ENCODE peak calls at places on chromosomes 6 and 20, in six cellular contexts. S is fibroblast of pulmonary artery, A is HFF-Myc, P is tibial artery, L is K562, Y is IMR-90. M is an unnamed sample.

GRCh38 chr6:154928325-154928922 is 66.7 kb upstream of the TIAM2 start:
- DNase-seq in A (peak; percentile 59), L (peak; percentile 69), Y (peak; percentile 69), S (peak; percentile 82), P (no peak), M (no peak)

GRCh38 chr20:8798505-8798904 is 270.4 kb upstream of the PLCB4 start:
- DNase-seq in S (peak; percentile 96), L (no peak), P (no peak), Y (no peak), A (no peak), M (peak; percentile 67)

GRCh38 chr20:58718121-58718563 is 25.5 kb downstream of the NPEPL1 start:
- DNase-seq in S (no peak), P (peak; percentile 51), A (no peak), Y (no peak), L (no peak), M (no peak)

GRCh38 chr6:106275692-106276091 is 49.9 kb downstream of the ATG5 start:
- DNase-seq in Y (peak; percentile 71), L (no peak), A (peak; percentile 52), S (no peak), P (no peak), M (no peak)

GRCh38 chr6:6434151-6434550 is 113.7 kb upstream of the F13A1 start:
- DNase-seq in S (no peak), L (no peak), A (no peak), P (no peak), Y (no peak), M (no peak)

GRCh38 chr6:151240861-151241642 is 1.3 kb downstream of the AKAP12 start:
- DNase-seq in P (peak; percentile 84), A (peak; percentile 4), Y (peak; percentile 73), S (peak; percentile 81), L (no peak), M (no peak)

GRCh38 chr6:138688580-138688979 is 85.0 kb upstream of the CCDC28A start:
- DNase-seq in S (no peak), L (no peak), A (no peak), P (no peak), Y (no peak), M (no peak)

GRCh38 chr6:168216741-168217140 is 102.8 kb downstream of the DACT2 start:
- DNase-seq in P (no peak), A (no peak), Y (no peak), S (no peak), L (no peak), M (no peak)

GRCh38 chr20:23094927-23095326 is 8.8 kb upstream of the CD93 start:
- DNase-seq in Y (no peak), A (no peak), P (no peak), S (peak; percentile 73), L (no peak), M (no peak)

GRCh38 chr6:34126419-34126818 is 19.5 kb downstream of the GRM4 start:
- DNase-seq in S (no peak), Y (no peak), P (no peak), A (no peak), L (no peak), M (no peak)

GRCh38 chr6:34125939-34126338 is 19.9 kb downstream of the GRM4 start:
- DNase-seq in A (no peak), S (no peak), P (no peak), Y (no peak), L (no peak), M (no peak)

GRCh38 chr6:34115396-34116314 is 30.2 kb downstream of the GRM4 start:
- DNase-seq in A (no peak), S (peak; percentile 27), P (no peak), L (peak; percentile 79), Y (peak; percentile 10), M (no peak)

GRCh38 chr6:34120953-34121675 is 24.8 kb downstream of the GRM4 start:
- DNase-seq in P (no peak), Y (no peak), S (no peak), A (no peak), L (no peak), M (no peak)
- TF ChIP-seq CTCF in P (no peak), Y (no peak), S (no peak), A (no peak), L (no peak), M (no peak)

GRCh38 chr6:93418113-93418447 is 1.3 kb downstream of the EPHA7 start:
- DNase-seq in A (no peak), L (no peak), Y (no peak), S (no peak), P (no peak), M (no peak)

GRCh38 chr6:93417421-93417996 is 1.9 kb downstream of the EPHA7 start:
- DNase-seq in L (no peak), P (peak; percentile 42), S (peak; percentile 22), Y (no peak), A (no peak), M (no peak)

GRCh38 chr6:93418448-93419303 is 683 bp downstream of the EPHA7 start:
- DNase-seq in A (no peak), Y (no peak), P (peak; percentile 60), L (no peak), S (peak; percentile 23), M (no peak)

GRCh38 chr6:93419304-93420162 is at the start of gene EPHA7:
- DNase-seq in Y (peak; percentile 76), A (no peak), L (peak; percentile 15), P (peak; percentile 93), S (peak; percentile 87), M (peak; percentile 27)

DNA sequence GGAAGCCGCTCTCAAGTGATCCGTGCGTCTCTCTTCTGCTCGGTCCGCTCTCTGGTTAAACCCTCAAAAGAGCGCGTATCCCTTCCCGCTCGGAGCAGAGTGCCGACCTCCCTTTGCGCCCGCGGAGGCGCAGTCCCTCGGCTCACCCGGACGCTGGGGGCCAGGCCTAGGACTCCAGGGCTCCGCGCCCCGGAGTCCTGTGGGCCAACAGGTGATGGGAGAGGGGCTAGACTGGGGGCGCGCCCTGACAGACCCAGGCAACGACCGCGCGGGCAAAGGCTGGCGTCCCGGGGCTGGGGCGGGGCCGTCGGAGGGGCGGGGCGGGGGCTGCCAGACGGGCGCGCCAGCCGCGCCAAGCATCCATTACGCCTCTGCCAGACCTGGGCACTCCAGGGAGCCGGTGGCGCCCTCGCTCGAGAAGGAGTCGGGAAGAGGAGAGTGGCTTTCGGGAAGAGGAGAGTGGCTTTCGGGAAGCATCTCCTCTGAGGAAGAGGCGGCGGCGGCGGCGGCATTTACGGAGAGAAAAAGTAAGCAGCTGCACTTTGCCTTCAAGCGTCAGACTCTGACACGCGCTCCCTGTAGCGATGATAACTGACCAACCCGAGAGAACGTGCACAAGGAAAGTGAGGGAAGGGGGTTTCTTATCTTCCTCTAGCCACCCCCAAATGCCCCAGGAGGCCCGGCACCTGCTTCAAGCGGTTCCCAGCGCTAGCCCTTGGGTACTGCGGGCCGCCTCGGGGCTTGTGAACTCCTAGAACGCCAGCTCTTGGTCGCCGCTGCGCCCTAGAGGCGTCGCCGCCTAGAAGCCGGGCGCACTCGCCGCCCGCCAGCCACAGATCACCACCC is 2.6 kb downstream of the EPHA7 start:
- DNase-seq in A (no peak), P (peak; percentile 63), S (peak; percentile 12), L (no peak), Y (no peak), M (no peak)
- TF ChIP-seq CTCF in A (no peak), P (no peak), S (no peak), L (no peak), Y (no peak), M (no peak)

DNA sequence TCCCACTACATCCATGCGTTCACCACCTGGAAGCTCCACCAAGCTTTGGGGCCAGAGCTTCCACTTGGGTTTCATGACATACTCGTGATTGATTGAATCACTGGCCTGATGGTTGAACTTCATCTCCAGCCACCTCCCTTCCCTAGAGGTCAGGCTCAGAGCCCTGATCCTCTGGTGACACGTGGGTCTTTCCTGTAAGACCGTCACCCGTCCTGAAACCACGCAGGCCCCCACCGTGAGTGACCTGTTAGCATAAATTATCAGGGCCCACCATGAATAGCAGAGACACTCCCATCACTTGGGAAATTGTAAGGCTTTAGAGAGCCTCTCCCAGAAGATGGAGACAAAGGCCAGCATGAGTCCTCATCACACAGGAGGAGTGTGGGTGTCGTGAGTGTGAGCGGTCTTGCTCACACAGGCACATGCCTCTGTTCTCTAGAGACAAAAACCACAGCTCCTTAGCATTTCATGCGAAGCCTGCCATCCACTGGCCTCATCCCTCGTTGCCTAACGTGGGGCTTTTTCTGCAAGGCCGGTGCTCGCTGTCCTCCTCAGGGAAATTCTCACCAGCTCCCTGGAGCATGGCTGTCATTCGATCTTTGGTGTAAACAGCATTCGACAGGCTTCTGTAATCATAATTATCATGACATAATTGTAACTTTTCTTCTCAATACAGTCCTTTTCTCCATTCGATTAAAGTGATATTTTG is 65.1 kb upstream of the DUSP22 start:
- DNase-seq in A (no peak), P (no peak), Y (no peak), S (no peak), L (no peak), M (no peak)
- TF ChIP-seq CTCF in A (no peak), P (no peak), Y (no peak), S (no peak), L (peak; percentile 49), M (no peak)

DNA sequence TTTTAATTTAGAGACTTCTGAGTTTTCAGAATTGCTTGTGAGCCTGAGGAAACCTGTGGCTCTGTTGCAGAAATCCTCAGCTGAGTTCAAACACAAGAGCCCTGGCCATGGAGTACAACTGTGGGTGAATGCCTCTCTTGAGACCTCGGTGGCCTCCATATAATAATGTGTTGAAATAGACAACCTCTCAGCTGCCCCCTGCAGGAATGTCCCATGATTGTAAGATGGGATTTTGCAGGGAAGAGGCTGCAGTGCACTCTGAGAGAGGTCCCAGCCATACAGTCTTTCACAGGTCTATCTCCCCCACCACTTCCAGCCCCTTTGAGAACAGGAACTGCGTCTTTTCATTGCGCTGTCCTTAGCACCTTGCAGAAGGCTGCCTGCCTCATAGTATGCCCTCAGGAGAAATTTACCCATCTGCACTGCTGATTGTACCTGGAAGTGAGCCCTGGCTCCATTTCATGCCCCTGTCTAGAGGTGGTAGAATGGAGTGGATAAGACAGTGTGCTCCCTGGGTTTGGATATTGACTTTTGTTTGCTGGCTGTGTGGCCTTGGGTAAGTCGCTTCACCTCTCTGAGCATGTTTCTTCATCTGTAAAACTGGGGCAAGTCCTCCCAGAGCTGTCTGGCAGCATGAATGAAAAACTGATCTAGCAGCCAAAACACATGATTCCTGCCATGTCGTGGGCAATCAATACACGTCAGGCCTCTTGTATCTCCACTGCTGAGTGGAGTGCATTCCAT is 16.8 kb upstream of the CDH22 start:
- DNase-seq in Y (peak; percentile 7), P (no peak), L (peak; percentile 57), A (no peak), S (peak; percentile 43), M (no peak)
- TF ChIP-seq CTCF in Y (peak; percentile 38), P (no peak), L (peak; percentile 67), A (peak; percentile 34), S (peak; percentile 53), M (peak; percentile 48)

GRCh38 chr6:114740547-114740946 is 397.7 kb upstream of the HS3ST5 start:
- DNase-seq in S (no peak), L (no peak), A (no peak), P (no peak), Y (no peak), M (no peak)

GRCh38 chr6:114733596-114733995 is 390.8 kb upstream of the HS3ST5 start:
- DNase-seq in L (no peak), P (no peak), A (no peak), S (no peak), Y (no peak), M (no peak)

GRCh38 chr6:114739656-114740055 is 396.8 kb upstream of the HS3ST5 start:
- DNase-seq in A (no peak), P (no peak), Y (no peak), L (no peak), S (no peak), M (no peak)

GRCh38 chr6:114735118-114735730 is 392.4 kb upstream of the HS3ST5 start:
- DNase-seq in S (no peak), L (no peak), P (no peak), A (no peak), Y (no peak), M (no peak)
- TF ChIP-seq CTCF in S (no peak), L (no peak), P (no peak), A (no peak), Y (no peak), M (peak; percentile 4)